ENCODE peak calls at places on chromosome 4, in ten cellular contexts. One of them, this sample, is unnamed. For H3K4me1, the result is how much of the 10 kb centered on the place peaks cover.

GRCh38 chr4:19514276-19515070 is 737.2 kb upstream of the SLIT2 start:
- DNase-seq in thoracic aorta: no peak
- DNase-seq in adipocyte: peak
- DNase-seq in left ventricle myocardium inferior: no peak
- DNase-seq in gastrocnemius medialis: no peak
- DNase-seq in CD8-positive, alpha-beta memory T cell: no peak
- DNase-seq in PC-3: no peak
- DNase-seq in K562: no peak
- DNase-seq in IMR-90: peak
- DNase-seq in tibial artery: no peak
- DNase-seq in this sample: no peak

GRCh38 chr4:57462843-57463242 is 352.7 kb upstream of the IGFBP7 start:
- DNase-seq in thoracic aorta: no peak
- DNase-seq in adipocyte: no peak
- DNase-seq in left ventricle myocardium inferior: no peak
- DNase-seq in gastrocnemius medialis: no peak
- DNase-seq in CD8-positive, alpha-beta memory T cell: no peak
- DNase-seq in PC-3: no peak
- DNase-seq in K562: no peak
- DNase-seq in IMR-90: no peak
- DNase-seq in tibial artery: no peak
- DNase-seq in this sample: no peak

GRCh38 chr4:56245547-56246229 is 141.6 kb downstream of the AASDH start:
- DNase-seq in thoracic aorta: no peak
- DNase-seq in adipocyte: no peak
- DNase-seq in left ventricle myocardium inferior: no peak
- DNase-seq in gastrocnemius medialis: no peak
- DNase-seq in CD8-positive, alpha-beta memory T cell: no peak
- DNase-seq in PC-3: no peak
- DNase-seq in K562: no peak
- DNase-seq in IMR-90: no peak
- DNase-seq in tibial artery: no peak
- DNase-seq in this sample: no peak

GRCh38 chr4:15202481-15202880 is 200.2 kb downstream of the CPEB2 start:
- DNase-seq in thoracic aorta: no peak
- DNase-seq in adipocyte: no peak
- DNase-seq in left ventricle myocardium inferior: no peak
- DNase-seq in gastrocnemius medialis: no peak
- DNase-seq in CD8-positive, alpha-beta memory T cell: no peak
- DNase-seq in PC-3: no peak
- DNase-seq in K562: no peak
- DNase-seq in IMR-90: peak
- DNase-seq in tibial artery: no peak
- DNase-seq in this sample: no peak

GRCh38 chr4:180909279-180909678 is 1333.9 kb upstream of the TENM3 start:
- DNase-seq in thoracic aorta: no peak
- DNase-seq in adipocyte: peak
- DNase-seq in left ventricle myocardium inferior: no peak
- DNase-seq in gastrocnemius medialis: no peak
- DNase-seq in CD8-positive, alpha-beta memory T cell: no peak
- DNase-seq in PC-3: peak
- DNase-seq in K562: no peak
- DNase-seq in IMR-90: peak
- DNase-seq in tibial artery: no peak
- DNase-seq in this sample: no peak

GRCh38 chr4:40038972-40039371 is 17.7 kb upstream of the N4BP2 start:
- DNase-seq in thoracic aorta: no peak
- DNase-seq in adipocyte: no peak
- DNase-seq in left ventricle myocardium inferior: no peak
- DNase-seq in gastrocnemius medialis: no peak
- DNase-seq in CD8-positive, alpha-beta memory T cell: no peak
- DNase-seq in PC-3: peak
- DNase-seq in K562: no peak
- DNase-seq in IMR-90: peak
- DNase-seq in tibial artery: no peak
- DNase-seq in this sample: no peak

GRCh38 chr4:108141213-108142045 is 27.3 kb downstream of the LEF1 start:
- DNase-seq in thoracic aorta: no peak
- DNase-seq in adipocyte: peak
- DNase-seq in left ventricle myocardium inferior: no peak
- DNase-seq in gastrocnemius medialis: no peak
- DNase-seq in CD8-positive, alpha-beta memory T cell: no peak
- DNase-seq in PC-3: no peak
- DNase-seq in K562: no peak
- DNase-seq in IMR-90: no peak
- DNase-seq in tibial artery: no peak
- DNase-seq in this sample: no peak

GRCh38 chr4:112381996-112382692 is 85.0 kb downstream of the ALPK1 start:
- DNase-seq in thoracic aorta: no peak
- DNase-seq in adipocyte: no peak
- DNase-seq in left ventricle myocardium inferior: no peak
- DNase-seq in gastrocnemius medialis: no peak
- DNase-seq in CD8-positive, alpha-beta memory T cell: no peak
- DNase-seq in PC-3: no peak
- DNase-seq in K562: no peak
- DNase-seq in IMR-90: no peak
- DNase-seq in tibial artery: no peak
- DNase-seq in this sample: no peak

GRCh38 chr4:105657117-105657765 is 51.2 kb downstream of the INTS12 start:
- DNase-seq in thoracic aorta: no peak
- DNase-seq in adipocyte: no peak
- DNase-seq in left ventricle myocardium inferior: no peak
- DNase-seq in gastrocnemius medialis: no peak
- DNase-seq in CD8-positive, alpha-beta memory T cell: no peak
- DNase-seq in PC-3: peak
- DNase-seq in K562: no peak
- DNase-seq in IMR-90: no peak
- DNase-seq in tibial artery: no peak
- DNase-seq in this sample: no peak

GRCh38 chr4:186798951-186799659 is 75.4 kb upstream of the FAT1 start:
- DNase-seq in thoracic aorta: no peak
- DNase-seq in adipocyte: no peak
- DNase-seq in left ventricle myocardium inferior: no peak
- DNase-seq in gastrocnemius medialis: no peak
- DNase-seq in CD8-positive, alpha-beta memory T cell: no peak
- DNase-seq in PC-3: no peak
- DNase-seq in K562: peak
- DNase-seq in IMR-90: no peak
- DNase-seq in tibial artery: no peak
- DNase-seq in this sample: no peak

GRCh38 chr4:40648742-40649281 is 19.1 kb upstream of the RBM47 start:
- DNase-seq in thoracic aorta: no peak
- DNase-seq in adipocyte: no peak
- DNase-seq in left ventricle myocardium inferior: peak
- DNase-seq in gastrocnemius medialis: no peak
- DNase-seq in CD8-positive, alpha-beta memory T cell: no peak
- DNase-seq in PC-3: no peak
- DNase-seq in K562: no peak
- DNase-seq in IMR-90: no peak
- DNase-seq in tibial artery: peak
- DNase-seq in this sample: no peak

GRCh38 chr4:73223258-73223651 is 35.3 kb downstream of the ANKRD17 start:
- DNase-seq in thoracic aorta: no peak
- DNase-seq in adipocyte: no peak
- DNase-seq in left ventricle myocardium inferior: no peak
- DNase-seq in gastrocnemius medialis: no peak
- DNase-seq in CD8-positive, alpha-beta memory T cell: no peak
- DNase-seq in PC-3: no peak
- DNase-seq in K562: no peak
- DNase-seq in IMR-90: no peak
- DNase-seq in tibial artery: no peak
- DNase-seq in this sample: no peak

GRCh38 chr4:65046496-65047101 is 623.7 kb downstream of the EPHA5 start:
- DNase-seq in thoracic aorta: no peak
- DNase-seq in adipocyte: peak
- DNase-seq in left ventricle myocardium inferior: no peak
- DNase-seq in gastrocnemius medialis: no peak
- DNase-seq in CD8-positive, alpha-beta memory T cell: no peak
- DNase-seq in PC-3: peak
- DNase-seq in K562: no peak
- DNase-seq in IMR-90: no peak
- DNase-seq in tibial artery: no peak
- DNase-seq in this sample: no peak

GRCh38 chr4:40840255-40840984 is 90.7 kb downstream of the NSUN7 start:
- DNase-seq in thoracic aorta: no peak
- DNase-seq in adipocyte: no peak
- DNase-seq in left ventricle myocardium inferior: no peak
- DNase-seq in gastrocnemius medialis: no peak
- DNase-seq in CD8-positive, alpha-beta memory T cell: no peak
- DNase-seq in PC-3: no peak
- DNase-seq in K562: no peak
- DNase-seq in IMR-90: no peak
- DNase-seq in tibial artery: no peak
- DNase-seq in this sample: no peak

GRCh38 chr4:76989391-76990061 is 40.0 kb downstream of the SEPTIN11 start:
- DNase-seq in thoracic aorta: no peak
- DNase-seq in adipocyte: no peak
- DNase-seq in left ventricle myocardium inferior: no peak
- DNase-seq in gastrocnemius medialis: no peak
- DNase-seq in CD8-positive, alpha-beta memory T cell: peak
- DNase-seq in PC-3: no peak
- DNase-seq in K562: no peak
- DNase-seq in IMR-90: no peak
- DNase-seq in tibial artery: no peak
- DNase-seq in this sample: no peak

GRCh38 chr4:56544573-56545131 is 39.1 kb downstream of the ARL9 start:
- DNase-seq in thoracic aorta: peak
- DNase-seq in adipocyte: peak
- DNase-seq in left ventricle myocardium inferior: peak
- DNase-seq in gastrocnemius medialis: peak
- DNase-seq in CD8-positive, alpha-beta memory T cell: peak
- DNase-seq in PC-3: peak
- DNase-seq in K562: peak
- DNase-seq in IMR-90: peak
- DNase-seq in tibial artery: peak
- DNase-seq in this sample: peak

GRCh38 chr4:173418636-173419035 is 19.7 kb upstream of the SCRG1 start:
- DNase-seq in thoracic aorta: no peak
- DNase-seq in adipocyte: no peak
- DNase-seq in left ventricle myocardium inferior: no peak
- DNase-seq in gastrocnemius medialis: no peak
- DNase-seq in CD8-positive, alpha-beta memory T cell: no peak
- DNase-seq in PC-3: peak
- DNase-seq in K562: no peak
- DNase-seq in IMR-90: no peak
- DNase-seq in tibial artery: no peak
- DNase-seq in this sample: no peak
- H3K4me1 ChIP-seq in thoracic aorta: under half
- H3K4me1 ChIP-seq in adipocyte: under half
- H3K4me1 ChIP-seq in left ventricle myocardium inferior: under half
- H3K4me1 ChIP-seq in gastrocnemius medialis: under half
- H3K4me1 ChIP-seq in CD8-positive, alpha-beta memory T cell: under half
- H3K4me1 ChIP-seq in PC-3: under half
- H3K4me1 ChIP-seq in K562: under half
- H3K4me1 ChIP-seq in IMR-90: under half
- H3K4me1 ChIP-seq in tibial artery: under half
- H3K4me1 ChIP-seq in this sample: under half

DNA sequence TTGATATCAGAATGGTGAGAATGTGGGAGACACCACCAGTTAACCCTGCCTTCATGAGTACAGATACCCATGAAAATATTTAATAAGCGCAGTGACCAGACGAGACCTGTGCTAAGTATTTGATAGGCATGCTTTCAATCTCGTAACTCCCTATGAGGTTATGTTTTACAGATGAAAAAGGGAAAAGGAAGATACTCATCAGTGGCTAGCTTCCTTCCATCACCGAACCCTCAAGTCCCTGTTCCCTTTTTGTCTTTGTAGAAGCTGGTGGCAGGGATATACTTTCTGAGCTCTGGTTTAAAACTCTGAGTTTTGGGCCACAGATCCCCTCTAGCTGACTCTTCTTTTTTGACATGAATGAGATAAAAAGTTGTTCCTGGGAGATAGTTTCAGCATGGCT is 26.3 kb downstream of the AFF1 start:
- DNase-seq in thoracic aorta: no peak
- DNase-seq in adipocyte: no peak
- DNase-seq in left ventricle myocardium inferior: no peak
- DNase-seq in gastrocnemius medialis: no peak
- DNase-seq in CD8-positive, alpha-beta memory T cell: no peak
- DNase-seq in PC-3: no peak
- DNase-seq in K562: no peak
- DNase-seq in IMR-90: no peak
- DNase-seq in tibial artery: no peak
- DNase-seq in this sample: no peak
- H3K4me1 ChIP-seq in thoracic aorta: under half
- H3K4me1 ChIP-seq in adipocyte: under half
- H3K4me1 ChIP-seq in left ventricle myocardium inferior: under half
- H3K4me1 ChIP-seq in gastrocnemius medialis: under half
- H3K4me1 ChIP-seq in CD8-positive, alpha-beta memory T cell: under half
- H3K4me1 ChIP-seq in PC-3: under half
- H3K4me1 ChIP-seq in K562: under half
- H3K4me1 ChIP-seq in IMR-90: under half
- H3K4me1 ChIP-seq in tibial artery: under half
- H3K4me1 ChIP-seq in this sample: under half

GRCh38 chr4:3639613-3640586 is 107.7 kb upstream of the LRPAP1 start:
- DNase-seq in thoracic aorta: no peak
- DNase-seq in adipocyte: no peak
- DNase-seq in left ventricle myocardium inferior: no peak
- DNase-seq in gastrocnemius medialis: no peak
- DNase-seq in CD8-positive, alpha-beta memory T cell: no peak
- DNase-seq in PC-3: no peak
- DNase-seq in K562: no peak
- DNase-seq in IMR-90: no peak
- DNase-seq in tibial artery: no peak
- DNase-seq in this sample: no peak
- H3K4me1 ChIP-seq in thoracic aorta: under half
- H3K4me1 ChIP-seq in adipocyte: under half
- H3K4me1 ChIP-seq in left ventricle myocardium inferior: under half
- H3K4me1 ChIP-seq in gastrocnemius medialis: under half
- H3K4me1 ChIP-seq in CD8-positive, alpha-beta memory T cell: under half
- H3K4me1 ChIP-seq in PC-3: under half
- H3K4me1 ChIP-seq in K562: under half
- H3K4me1 ChIP-seq in IMR-90: under half
- H3K4me1 ChIP-seq in tibial artery: under half
- H3K4me1 ChIP-seq in this sample: under half

GRCh38 chr4:8540072-8540471 is 40.1 kb upstream of the GPR78 start:
- DNase-seq in thoracic aorta: no peak
- DNase-seq in adipocyte: no peak
- DNase-seq in left ventricle myocardium inferior: no peak
- DNase-seq in gastrocnemius medialis: no peak
- DNase-seq in CD8-positive, alpha-beta memory T cell: no peak
- DNase-seq in PC-3: no peak
- DNase-seq in K562: no peak
- DNase-seq in IMR-90: no peak
- DNase-seq in tibial artery: no peak
- DNase-seq in this sample: no peak
- H3K4me1 ChIP-seq in thoracic aorta: under half
- H3K4me1 ChIP-seq in adipocyte: under half
- H3K4me1 ChIP-seq in left ventricle myocardium inferior: under half
- H3K4me1 ChIP-seq in gastrocnemius medialis: under half
- H3K4me1 ChIP-seq in CD8-positive, alpha-beta memory T cell: under half
- H3K4me1 ChIP-seq in PC-3: under half
- H3K4me1 ChIP-seq in K562: under half
- H3K4me1 ChIP-seq in IMR-90: under half
- H3K4me1 ChIP-seq in tibial artery: under half
- H3K4me1 ChIP-seq in this sample: under half

DNA sequence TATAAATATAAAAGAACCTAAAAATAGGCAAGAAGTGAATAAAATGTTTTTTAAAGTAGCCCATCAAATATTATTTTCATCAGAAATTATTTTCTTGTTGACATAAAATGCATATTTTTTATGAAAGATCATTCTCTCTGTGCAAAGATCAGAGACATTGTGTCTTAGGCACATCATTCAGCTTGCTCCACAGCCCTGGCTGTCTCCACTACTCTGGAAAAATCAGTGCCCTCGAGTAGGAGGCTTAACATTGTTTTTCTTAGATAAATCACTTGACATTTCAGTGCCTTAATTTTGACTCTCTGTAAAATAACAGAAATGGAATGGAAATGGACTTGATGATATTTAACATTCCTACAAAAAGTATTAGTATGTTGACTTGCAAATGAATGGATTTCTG is 77.9 kb downstream of the FAT4 start:
- DNase-seq in thoracic aorta: no peak
- DNase-seq in adipocyte: peak
- DNase-seq in left ventricle myocardium inferior: no peak
- DNase-seq in gastrocnemius medialis: no peak
- DNase-seq in CD8-positive, alpha-beta memory T cell: no peak
- DNase-seq in PC-3: no peak
- DNase-seq in K562: no peak
- DNase-seq in IMR-90: no peak
- DNase-seq in tibial artery: no peak
- DNase-seq in this sample: no peak
- H3K4me1 ChIP-seq in thoracic aorta: under half
- H3K4me1 ChIP-seq in adipocyte: half or more
- H3K4me1 ChIP-seq in left ventricle myocardium inferior: half or more
- H3K4me1 ChIP-seq in gastrocnemius medialis: under half
- H3K4me1 ChIP-seq in CD8-positive, alpha-beta memory T cell: under half
- H3K4me1 ChIP-seq in PC-3: under half
- H3K4me1 ChIP-seq in K562: under half
- H3K4me1 ChIP-seq in IMR-90: under half
- H3K4me1 ChIP-seq in tibial artery: under half
- H3K4me1 ChIP-seq in this sample: under half